ENCODE peak calls at places on chromosome 3, in six cellular contexts. K is HCT116, M is A549, P is K562, J is WTC11, W is endothelial cell of umbilical vein. E is an unnamed sample.

GRCh38 chr3:150603888-150604319 is 783 bp downstream of the SELENOT start:
- DNase-seq in P (no peak), M (no peak), J (no peak), W (no peak), K (no peak), E (no peak)

GRCh38 chr3:141828487-141829284 is 47.8 kb upstream of the ATP1B3 start:
- DNase-seq in P (no peak), K (no peak), W (no peak), J (no peak), M (no peak), E (peak; percentile 23)

GRCh38 chr3:83218383-83219200 is 1457.1 kb upstream of the GBE1 start:
- DNase-seq in W (no peak), K (no peak), P (no peak), M (no peak), J (no peak), E (no peak)

GRCh38 chr3:103767635-103768034 is 1332.8 kb downstream of the ZPLD1 start:
- DNase-seq in J (no peak), M (no peak), P (no peak), W (no peak), K (no peak), E (no peak)

GRCh38 chr3:158261371-158261991 is 151.6 kb downstream of the RSRC1 start:
- DNase-seq in J (no peak), P (no peak), K (no peak), W (no peak), M (peak; percentile 4), E (no peak)

GRCh38 chr3:195188530-195188917 is 82.4 kb downstream of the XXYLT1 start:
- DNase-seq in K (no peak), J (no peak), W (no peak), P (peak; percentile 38), M (no peak), E (peak; percentile 19)

GRCh38 chr3:168040624-168041208 is 55.0 kb downstream of the GOLIM4 start:
- DNase-seq in J (peak; percentile 16), M (peak; percentile 57), P (peak; percentile 22), K (peak; percentile 32), W (peak; percentile 37), E (peak; percentile 74)

GRCh38 chr3:166340604-166341003 is 503.4 kb upstream of the BCHE start:
- DNase-seq in M (no peak), J (no peak), K (no peak), W (no peak), P (no peak), E (no peak)

GRCh38 chr3:122092460-122093165 is 37.5 kb downstream of the CD86 start:
- DNase-seq in P (peak; percentile 18), J (peak; percentile 28), M (peak; percentile 12), W (peak; percentile 34), K (peak; percentile 10), E (peak; percentile 79)

GRCh38 chr3:143002083-143002712 is 828 bp downstream of the U2SURP start:
- DNase-seq in P (peak; percentile 42), J (no peak), M (peak; percentile 49), W (peak; percentile 57), K (no peak), E (peak; percentile 67)

GRCh38 chr3:26484140-26484539 is 138.4 kb upstream of the LRRC3B start:
- DNase-seq in W (no peak), K (no peak), P (no peak), J (peak; percentile 41), M (peak; percentile 15), E (peak; percentile 20)
- TF ChIP-seq CTCF in W (no peak), K (no peak), P (no peak), J (no peak), M (no peak), E (no peak)

GRCh38 chr3:49523756-49524747 is 30.2 kb upstream of the BSN start:
- DNase-seq in W (no peak), P (no peak), K (no peak), J (no peak), M (no peak), E (no peak)
- TF ChIP-seq MAX in W (no peak), P (no peak), K (no peak), J (no peak), M (no peak), E (no peak)

GRCh38 chr3:38707730-38708129 is 58.2 kb upstream of the SCN5A start:
- DNase-seq in M (peak; percentile 6), P (no peak), W (no peak), J (peak; percentile 30), K (no peak), E (peak; percentile 15)
- TF ChIP-seq CTCF in M (no peak), P (peak; percentile 61), W (peak; percentile 36), J (no peak), K (peak; percentile 38), E (peak; percentile 56)

GRCh38 chr3:49667701-49668413 is 6.3 kb upstream of the APEH start:
- DNase-seq in M (no peak), J (no peak), K (no peak), P (no peak), W (no peak), E (no peak)
- TF ChIP-seq MAX in M (no peak), J (no peak), K (no peak), P (no peak), W (no peak), E (no peak)

E was measured in NB4.